ENCODE peak calls at places on chromosomes 2 and 18, in seven cellular contexts. One of them, this sample, is unnamed.
A peak's percentile ranks its signal among the peaks of the same experiment; 100 is the strongest.

GRCh38 chr2:120765911-120766757 is 30.5 kb downstream of the GLI2 start:
- DNase-seq in A549: no peak
- DNase-seq in HepG2: no peak
- DNase-seq in IMR-90: peak; percentile 99
- DNase-seq in K562: no peak
- DNase-seq in H1: no peak
- DNase-seq in GM12878: no peak
- DNase-seq in this sample: no peak

GRCh38 chr2:190350371-190350770 is 7.0 kb downstream of the INPP1 start:
- DNase-seq in A549: no peak
- DNase-seq in HepG2: no peak
- DNase-seq in IMR-90: no peak
- DNase-seq in K562: no peak
- DNase-seq in H1: no peak
- DNase-seq in GM12878: no peak
- DNase-seq in this sample: no peak

GRCh38 chr2:224145751-224146355 is 106.8 kb upstream of the SERPINE2 start:
- DNase-seq in A549: peak; percentile 35
- DNase-seq in HepG2: peak; percentile 98
- DNase-seq in IMR-90: peak; percentile 80
- DNase-seq in K562: no peak
- DNase-seq in H1: no peak
- DNase-seq in GM12878: no peak
- DNase-seq in this sample: peak; percentile 75

GRCh38 chr2:102187191-102188150 is 648 bp downstream of the IL1RL2 start:
- DNase-seq in A549: no peak
- DNase-seq in HepG2: no peak
- DNase-seq in IMR-90: peak; percentile 10
- DNase-seq in K562: no peak
- DNase-seq in H1: no peak
- DNase-seq in GM12878: no peak
- DNase-seq in this sample: no peak

GRCh38 chr2:241009601-241010530 is 11.4 kb downstream of the SNED1 start:
- DNase-seq in A549: no peak
- DNase-seq in HepG2: no peak
- DNase-seq in IMR-90: peak; percentile 50
- DNase-seq in K562: no peak
- DNase-seq in H1: peak; percentile 76
- DNase-seq in GM12878: no peak
- DNase-seq in this sample: no peak

GRCh38 chr2:176124358-176125214 is 2.1 kb downstream of the HOXD9 start:
- DNase-seq in A549: no peak
- DNase-seq in HepG2: no peak
- DNase-seq in IMR-90: no peak
- DNase-seq in K562: no peak
- DNase-seq in H1: peak; percentile 45
- DNase-seq in GM12878: no peak
- DNase-seq in this sample: no peak

GRCh38 chr18:46536215-46536874 is 120.7 kb downstream of the LOXHD1 start:
- DNase-seq in A549: peak; percentile 35
- DNase-seq in HepG2: no peak
- DNase-seq in IMR-90: no peak
- DNase-seq in K562: peak; percentile 14
- DNase-seq in H1: no peak
- DNase-seq in GM12878: no peak
- DNase-seq in this sample: peak; percentile 64

GRCh38 chr2:147610491-147611050 is 234.3 kb upstream of the ACVR2A start:
- DNase-seq in A549: no peak
- DNase-seq in HepG2: no peak
- DNase-seq in IMR-90: no peak
- DNase-seq in K562: no peak
- DNase-seq in H1: no peak
- DNase-seq in GM12878: no peak
- DNase-seq in this sample: no peak

GRCh38 chr2:42762155-42762554 is 1.8 kb downstream of the OXER1 start:
- DNase-seq in A549: no peak
- DNase-seq in HepG2: no peak
- DNase-seq in IMR-90: no peak
- DNase-seq in K562: no peak
- DNase-seq in H1: no peak
- DNase-seq in GM12878: no peak
- DNase-seq in this sample: no peak

GRCh38 chr2:173355132-173355865 is 627 bp downstream of the CDCA7 start:
- DNase-seq in A549: peak; percentile 49
- DNase-seq in HepG2: peak; percentile 18
- DNase-seq in IMR-90: peak; percentile 60
- DNase-seq in K562: peak; percentile 81
- DNase-seq in H1: peak; percentile 76
- DNase-seq in GM12878: no peak
- DNase-seq in this sample: peak; percentile 28

GRCh38 chr18:36066001-36066400 is 1.4 kb downstream of the RPRD1A start:
- DNase-seq in A549: no peak
- DNase-seq in HepG2: no peak
- DNase-seq in IMR-90: peak; percentile 67
- DNase-seq in K562: peak; percentile 27
- DNase-seq in H1: no peak
- DNase-seq in GM12878: no peak
- DNase-seq in this sample: no peak

GRCh38 chr18:23144628-23145027 is 9.3 kb downstream of the CABLES1 start:
- DNase-seq in A549: no peak
- DNase-seq in HepG2: no peak
- DNase-seq in IMR-90: no peak
- DNase-seq in K562: no peak
- DNase-seq in H1: no peak
- DNase-seq in GM12878: no peak
- DNase-seq in this sample: no peak

GRCh38 chr2:237862528-237862895 is 3.1 kb downstream of the RAMP1 start:
- DNase-seq in A549: no peak
- DNase-seq in HepG2: no peak
- DNase-seq in IMR-90: no peak
- DNase-seq in K562: no peak
- DNase-seq in H1: no peak
- DNase-seq in GM12878: no peak
- DNase-seq in this sample: no peak

GRCh38 chr2:62938126-62938525 is 112.5 kb upstream of the OTX1 start:
- DNase-seq in A549: no peak
- DNase-seq in HepG2: no peak
- DNase-seq in IMR-90: peak; percentile 52
- DNase-seq in K562: no peak
- DNase-seq in H1: no peak
- DNase-seq in GM12878: no peak
- DNase-seq in this sample: no peak

GRCh38 chr2:133504566-133505505 is 63.4 kb downstream of the NCKAP5 start:
- DNase-seq in A549: no peak
- DNase-seq in HepG2: no peak
- DNase-seq in IMR-90: peak; percentile 51
- DNase-seq in K562: no peak
- DNase-seq in H1: no peak
- DNase-seq in GM12878: no peak
- DNase-seq in this sample: no peak

GRCh38 chr2:86336350-86337234 is 834 bp downstream of the REEP1 start:
- DNase-seq in A549: no peak
- DNase-seq in HepG2: no peak
- DNase-seq in IMR-90: no peak
- DNase-seq in K562: no peak
- DNase-seq in H1: peak; percentile 61
- DNase-seq in GM12878: no peak
- DNase-seq in this sample: no peak

GRCh38 chr2:186853871-186854435 is 5.0 kb upstream of the ZSWIM2 start:
- DNase-seq in A549: no peak
- DNase-seq in HepG2: no peak
- DNase-seq in IMR-90: peak; percentile 46
- DNase-seq in K562: no peak
- DNase-seq in H1: no peak
- DNase-seq in GM12878: no peak
- DNase-seq in this sample: no peak

GRCh38 chr18:48924621-48925601 is 25.9 kb downstream of the SMAD7 start:
- DNase-seq in A549: no peak
- DNase-seq in HepG2: no peak
- DNase-seq in IMR-90: no peak
- DNase-seq in K562: peak; percentile 54
- DNase-seq in H1: no peak
- DNase-seq in GM12878: no peak
- DNase-seq in this sample: no peak

GRCh38 chr2:12412898-12413305 is 303.8 kb upstream of the TRIB2 start:
- DNase-seq in A549: no peak
- DNase-seq in HepG2: no peak
- DNase-seq in IMR-90: peak; percentile 81
- DNase-seq in K562: no peak
- DNase-seq in H1: no peak
- DNase-seq in GM12878: peak; percentile 57
- DNase-seq in this sample: no peak

GRCh38 chr2:9310390-9310789 is 103.8 kb downstream of the ASAP2 start:
- DNase-seq in A549: peak; percentile 66
- DNase-seq in HepG2: no peak
- DNase-seq in IMR-90: peak; percentile 82
- DNase-seq in K562: peak; percentile 31
- DNase-seq in H1: no peak
- DNase-seq in GM12878: no peak
- DNase-seq in this sample: no peak

DNA sequence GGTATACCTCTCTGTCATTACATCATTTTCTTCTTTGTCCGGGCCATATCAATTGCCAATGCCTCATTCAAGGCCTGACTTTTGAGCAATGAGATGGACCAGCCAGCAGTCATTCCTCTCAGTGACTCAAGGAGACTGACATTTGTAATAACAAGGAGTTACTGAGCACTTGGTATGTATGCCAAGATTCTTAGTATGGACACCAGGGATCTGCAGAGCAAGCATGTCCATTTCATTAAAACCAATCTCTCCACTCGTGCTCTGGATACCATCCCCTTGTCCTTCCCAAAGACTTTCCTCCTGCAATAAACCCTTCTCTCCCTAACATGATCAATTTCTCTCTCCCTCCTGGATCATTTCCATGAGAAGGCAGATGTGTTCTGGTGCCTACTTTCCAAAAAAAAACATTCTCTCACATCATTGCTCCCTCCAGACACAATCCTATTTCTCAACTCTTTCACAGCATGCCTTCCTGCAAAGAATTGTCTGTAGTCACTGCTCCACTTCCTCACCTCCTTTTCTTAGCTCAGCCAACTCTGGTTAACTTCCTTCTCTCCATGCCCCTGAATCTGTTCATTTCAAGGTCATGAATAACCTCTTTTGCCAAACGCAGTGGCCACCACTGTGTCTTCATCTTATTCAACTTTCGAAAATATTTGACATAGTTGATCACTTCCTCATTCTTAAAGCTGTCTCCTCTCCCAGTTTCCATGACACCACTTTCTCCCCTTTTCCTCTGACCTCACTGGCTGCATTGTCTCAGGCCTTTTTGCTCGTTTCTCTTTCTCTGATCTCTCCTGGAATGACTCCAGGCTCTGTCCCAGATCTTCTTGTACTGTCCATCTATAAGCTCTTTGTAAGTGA is 102.8 kb upstream of the CYP1B1 start:
- DNase-seq in A549: peak; percentile 19
- DNase-seq in HepG2: no peak
- DNase-seq in IMR-90: peak; percentile 68
- DNase-seq in K562: no peak
- DNase-seq in H1: no peak
- DNase-seq in GM12878: peak; percentile 68
- DNase-seq in this sample: no peak
- TF ChIP-seq CEBPB in A549: no peak
- TF ChIP-seq CEBPB in HepG2: no peak
- TF ChIP-seq CEBPB in IMR-90: no peak
- TF ChIP-seq CEBPB in K562: no peak
- TF ChIP-seq CEBPB in H1: no peak
- TF ChIP-seq CEBPB in GM12878: no peak
- TF ChIP-seq CEBPB in this sample: no peak

DNA sequence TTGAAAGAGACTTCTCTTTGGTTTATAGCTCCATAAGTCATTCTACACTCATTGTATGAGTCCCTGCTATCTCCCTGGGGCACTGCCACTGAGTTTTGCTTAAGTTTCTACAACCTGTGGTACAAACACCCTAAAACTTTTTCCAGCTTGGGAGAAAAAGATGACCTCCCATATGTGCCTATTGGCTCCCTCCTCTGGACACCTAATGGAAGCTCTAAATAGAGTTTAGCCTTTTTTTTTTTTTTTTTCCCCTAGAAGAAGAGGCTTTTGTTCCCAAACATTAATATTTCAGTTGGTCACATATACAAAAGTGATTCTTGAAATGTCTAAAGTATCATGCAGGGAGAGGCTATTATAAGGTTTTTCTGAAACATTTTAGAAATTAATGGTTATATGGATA is 547.2 kb upstream of the TMEFF2 start:
- DNase-seq in A549: no peak
- DNase-seq in HepG2: peak; percentile 29
- DNase-seq in IMR-90: no peak
- DNase-seq in K562: no peak
- DNase-seq in H1: no peak
- DNase-seq in GM12878: no peak
- DNase-seq in this sample: peak; percentile 3
- TF ChIP-seq CEBPB in A549: no peak
- TF ChIP-seq CEBPB in HepG2: no peak
- TF ChIP-seq CEBPB in IMR-90: no peak
- TF ChIP-seq CEBPB in K562: no peak
- TF ChIP-seq CEBPB in H1: no peak
- TF ChIP-seq CEBPB in GM12878: no peak
- TF ChIP-seq CEBPB in this sample: no peak

GRCh38 chr2:191611614-191612013 is 66.3 kb upstream of the NABP1 start:
- DNase-seq in A549: no peak
- DNase-seq in HepG2: no peak
- DNase-seq in IMR-90: no peak
- DNase-seq in K562: no peak
- DNase-seq in H1: no peak
- DNase-seq in GM12878: no peak
- DNase-seq in this sample: no peak

GRCh38 chr2:191604154-191604553 is 73.8 kb upstream of the NABP1 start:
- DNase-seq in A549: no peak
- DNase-seq in HepG2: no peak
- DNase-seq in IMR-90: no peak
- DNase-seq in K562: no peak
- DNase-seq in H1: no peak
- DNase-seq in GM12878: no peak
- DNase-seq in this sample: no peak

GRCh38 chr2:191612496-191612895 is 65.4 kb upstream of the NABP1 start:
- DNase-seq in A549: peak; percentile 9
- DNase-seq in HepG2: no peak
- DNase-seq in IMR-90: peak; percentile 97
- DNase-seq in K562: no peak
- DNase-seq in H1: no peak
- DNase-seq in GM12878: no peak
- DNase-seq in this sample: no peak

GRCh38 chr2:191610749-191611148 is 67.2 kb upstream of the NABP1 start:
- DNase-seq in A549: no peak
- DNase-seq in HepG2: no peak
- DNase-seq in IMR-90: no peak
- DNase-seq in K562: no peak
- DNase-seq in H1: no peak
- DNase-seq in GM12878: no peak
- DNase-seq in this sample: no peak

GRCh38 chr2:191607101-191607500 is 70.8 kb upstream of the NABP1 start:
- DNase-seq in A549: no peak
- DNase-seq in HepG2: no peak
- DNase-seq in IMR-90: no peak
- DNase-seq in K562: no peak
- DNase-seq in H1: no peak
- DNase-seq in GM12878: no peak
- DNase-seq in this sample: no peak
- TF ChIP-seq CEBPB in A549: no peak
- TF ChIP-seq CEBPB in HepG2: no peak
- TF ChIP-seq CEBPB in IMR-90: peak; percentile 2
- TF ChIP-seq CEBPB in K562: no peak
- TF ChIP-seq CEBPB in H1: no peak
- TF ChIP-seq CEBPB in GM12878: no peak
- TF ChIP-seq CEBPB in this sample: no peak

GRCh38 chr18:44033144-44033543 is 647.5 kb upstream of the SETBP1 start:
- DNase-seq in A549: no peak
- DNase-seq in HepG2: peak; percentile 0
- DNase-seq in IMR-90: no peak
- DNase-seq in K562: no peak
- DNase-seq in H1: no peak
- DNase-seq in GM12878: peak; percentile 4
- DNase-seq in this sample: no peak
- TF ChIP-seq CEBPB in A549: no peak
- TF ChIP-seq CEBPB in HepG2: no peak
- TF ChIP-seq CEBPB in IMR-90: no peak
- TF ChIP-seq CEBPB in K562: no peak
- TF ChIP-seq CEBPB in H1: no peak
- TF ChIP-seq CEBPB in GM12878: no peak
- TF ChIP-seq CEBPB in this sample: no peak